ENCODE peak calls at places on chromosomes 5 and 9, in six cellular contexts. One of them, this sample, is unnamed.

GRCh38 chr9:125233678-125234077 is 7.5 kb downstream of the HSPA5 start:
- DNase-seq in neural progenitor cell: no peak
- DNase-seq in fibroblast of mammary gland: peak; percentile 100
- DNase-seq in cardiac muscle cell: peak; percentile 93
- DNase-seq in kidney epithelial cell: peak; percentile 96
- DNase-seq in brain microvascular endothelial cell: peak; percentile 97
- DNase-seq in this sample: peak; percentile 95

GRCh38 chr5:120706877-120707276 is 242.8 kb downstream of the PRR16 start:
- DNase-seq in neural progenitor cell: no peak
- DNase-seq in fibroblast of mammary gland: no peak
- DNase-seq in cardiac muscle cell: no peak
- DNase-seq in kidney epithelial cell: no peak
- DNase-seq in brain microvascular endothelial cell: no peak
- DNase-seq in this sample: no peak

GRCh38 chr5:149285153-149285552 is 13.5 kb downstream of the AFAP1L1 start:
- DNase-seq in neural progenitor cell: no peak
- DNase-seq in fibroblast of mammary gland: no peak
- DNase-seq in cardiac muscle cell: no peak
- DNase-seq in kidney epithelial cell: no peak
- DNase-seq in brain microvascular endothelial cell: no peak
- DNase-seq in this sample: peak; percentile 93

GRCh38 chr5:144315994-144316634 is 145.4 kb downstream of the KCTD16 start:
- DNase-seq in neural progenitor cell: no peak
- DNase-seq in fibroblast of mammary gland: no peak
- DNase-seq in cardiac muscle cell: no peak
- DNase-seq in kidney epithelial cell: no peak
- DNase-seq in brain microvascular endothelial cell: no peak
- DNase-seq in this sample: no peak

GRCh38 chr9:81393985-81394811 is 295.1 kb downstream of the TLE1 start:
- DNase-seq in neural progenitor cell: no peak
- DNase-seq in fibroblast of mammary gland: peak; percentile 49
- DNase-seq in cardiac muscle cell: no peak
- DNase-seq in kidney epithelial cell: no peak
- DNase-seq in brain microvascular endothelial cell: no peak
- DNase-seq in this sample: no peak

GRCh38 chr5:165617491-165617890 is 2112.1 kb downstream of the MAT2B start:
- DNase-seq in neural progenitor cell: no peak
- DNase-seq in fibroblast of mammary gland: no peak
- DNase-seq in cardiac muscle cell: no peak
- DNase-seq in kidney epithelial cell: no peak
- DNase-seq in brain microvascular endothelial cell: no peak
- DNase-seq in this sample: no peak

GRCh38 chr9:98411981-98412561 is 156.6 kb upstream of the TBC1D2 start:
- DNase-seq in neural progenitor cell: no peak
- DNase-seq in fibroblast of mammary gland: no peak
- DNase-seq in cardiac muscle cell: no peak
- DNase-seq in kidney epithelial cell: no peak
- DNase-seq in brain microvascular endothelial cell: no peak
- DNase-seq in this sample: no peak

GRCh38 chr9:136003356-136004218 is 42.4 kb upstream of the UBAC1 start:
- DNase-seq in neural progenitor cell: no peak
- DNase-seq in fibroblast of mammary gland: no peak
- DNase-seq in cardiac muscle cell: no peak
- DNase-seq in kidney epithelial cell: no peak
- DNase-seq in brain microvascular endothelial cell: no peak
- DNase-seq in this sample: no peak

GRCh38 chr5:154729613-154730012 is 25.6 kb upstream of the LARP1 start:
- DNase-seq in neural progenitor cell: no peak
- DNase-seq in fibroblast of mammary gland: no peak
- DNase-seq in cardiac muscle cell: no peak
- DNase-seq in kidney epithelial cell: no peak
- DNase-seq in brain microvascular endothelial cell: no peak
- DNase-seq in this sample: no peak

GRCh38 chr9:1922026-1922425 is 93.1 kb upstream of the SMARCA2 start:
- DNase-seq in neural progenitor cell: peak; percentile 31
- DNase-seq in fibroblast of mammary gland: no peak
- DNase-seq in cardiac muscle cell: no peak
- DNase-seq in kidney epithelial cell: no peak
- DNase-seq in brain microvascular endothelial cell: no peak
- DNase-seq in this sample: no peak

GRCh38 chr5:19322716-19323485 is 665.1 kb downstream of the CDH18 start:
- DNase-seq in neural progenitor cell: no peak
- DNase-seq in fibroblast of mammary gland: no peak
- DNase-seq in cardiac muscle cell: no peak
- DNase-seq in kidney epithelial cell: peak; percentile 14
- DNase-seq in brain microvascular endothelial cell: no peak
- DNase-seq in this sample: peak; percentile 95

GRCh38 chr5:36878421-36879088 is 2.0 kb downstream of the NIPBL start:
- DNase-seq in neural progenitor cell: peak; percentile 92
- DNase-seq in fibroblast of mammary gland: peak; percentile 55
- DNase-seq in cardiac muscle cell: peak; percentile 68
- DNase-seq in kidney epithelial cell: no peak
- DNase-seq in brain microvascular endothelial cell: no peak
- DNase-seq in this sample: peak; percentile 57

GRCh38 chr9:105679406-105680022 is 14.8 kb upstream of the TMEM38B start:
- DNase-seq in neural progenitor cell: no peak
- DNase-seq in fibroblast of mammary gland: no peak
- DNase-seq in cardiac muscle cell: no peak
- DNase-seq in kidney epithelial cell: no peak
- DNase-seq in brain microvascular endothelial cell: no peak
- DNase-seq in this sample: no peak

DNA sequence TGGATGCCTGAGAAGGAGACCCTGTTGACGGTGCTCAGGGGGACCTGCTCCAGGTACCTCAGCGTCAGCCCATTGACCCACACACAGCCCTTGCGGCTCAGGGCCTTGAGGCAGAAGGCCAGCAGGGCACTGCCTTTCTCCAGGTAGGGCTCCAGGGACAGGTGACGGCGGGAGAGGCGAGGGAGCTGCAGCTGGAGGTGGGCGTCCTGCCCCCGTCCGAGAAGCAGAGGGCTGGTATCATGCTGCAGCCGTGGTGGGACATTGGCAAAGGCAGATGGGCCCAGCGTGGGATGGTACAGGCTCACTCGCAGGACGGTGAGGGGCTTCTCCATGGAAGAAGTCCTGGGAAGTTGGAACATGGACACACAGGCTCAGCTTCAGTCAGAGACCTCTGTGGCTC is 2.5 kb upstream of the DCANP1 start:
- DNase-seq in neural progenitor cell: no peak
- DNase-seq in fibroblast of mammary gland: no peak
- DNase-seq in cardiac muscle cell: no peak
- DNase-seq in kidney epithelial cell: no peak
- DNase-seq in brain microvascular endothelial cell: no peak
- DNase-seq in this sample: no peak
- H3K4me3 ChIP-seq in neural progenitor cell: no peak overlapping the region
- H3K4me3 ChIP-seq in fibroblast of mammary gland: no peak overlapping the region
- H3K4me3 ChIP-seq in cardiac muscle cell: no peak overlapping the region
- H3K4me3 ChIP-seq in kidney epithelial cell: no peak overlapping the region
- H3K4me3 ChIP-seq in brain microvascular endothelial cell: no peak overlapping the region
- H3K4me3 ChIP-seq in this sample: no peak overlapping the region

GRCh38 chr9:27157086-27157485 is 48.1 kb downstream of the TEK start:
- DNase-seq in neural progenitor cell: no peak
- DNase-seq in fibroblast of mammary gland: no peak
- DNase-seq in cardiac muscle cell: no peak
- DNase-seq in kidney epithelial cell: no peak
- DNase-seq in brain microvascular endothelial cell: no peak
- DNase-seq in this sample: peak; percentile 23

GRCh38 chr9:27154923-27155322 is 45.9 kb downstream of the TEK start:
- DNase-seq in neural progenitor cell: no peak
- DNase-seq in fibroblast of mammary gland: peak; percentile 83
- DNase-seq in cardiac muscle cell: peak; percentile 95
- DNase-seq in kidney epithelial cell: peak; percentile 50
- DNase-seq in brain microvascular endothelial cell: peak; percentile 94
- DNase-seq in this sample: peak; percentile 85

GRCh38 chr9:27162045-27162444 is 53.0 kb downstream of the TEK start:
- DNase-seq in neural progenitor cell: no peak
- DNase-seq in fibroblast of mammary gland: peak; percentile 56
- DNase-seq in cardiac muscle cell: peak; percentile 46
- DNase-seq in kidney epithelial cell: no peak
- DNase-seq in brain microvascular endothelial cell: peak; percentile 38
- DNase-seq in this sample: no peak

GRCh38 chr9:27160636-27161035 is 51.6 kb downstream of the TEK start:
- DNase-seq in neural progenitor cell: no peak
- DNase-seq in fibroblast of mammary gland: no peak
- DNase-seq in cardiac muscle cell: no peak
- DNase-seq in kidney epithelial cell: no peak
- DNase-seq in brain microvascular endothelial cell: no peak
- DNase-seq in this sample: no peak

DNA sequence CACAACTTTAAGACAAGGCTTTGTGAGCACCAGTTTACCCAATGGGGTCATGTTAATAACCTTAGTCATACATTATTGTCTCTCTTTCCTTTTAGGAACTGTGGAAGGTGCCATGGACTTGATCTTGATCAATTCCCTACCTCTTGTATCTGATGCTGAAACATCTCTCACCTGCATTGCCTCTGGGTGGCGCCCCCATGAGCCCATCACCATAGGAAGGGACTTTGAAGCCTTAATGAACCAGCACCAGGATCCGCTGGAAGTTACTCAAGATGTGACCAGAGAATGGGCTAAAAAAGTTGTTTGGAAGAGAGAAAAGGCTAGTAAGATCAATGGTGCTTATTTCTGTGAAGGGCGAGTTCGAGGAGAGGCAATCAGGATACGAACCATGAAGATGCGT is 48.7 kb downstream of the TEK start:
- DNase-seq in neural progenitor cell: no peak
- DNase-seq in fibroblast of mammary gland: no peak
- DNase-seq in cardiac muscle cell: no peak
- DNase-seq in kidney epithelial cell: no peak
- DNase-seq in brain microvascular endothelial cell: no peak
- DNase-seq in this sample: no peak
- TF ChIP-seq CTCF in neural progenitor cell: no peak
- TF ChIP-seq CTCF in fibroblast of mammary gland: no peak
- TF ChIP-seq CTCF in cardiac muscle cell: no peak
- TF ChIP-seq CTCF in kidney epithelial cell: no peak
- TF ChIP-seq CTCF in brain microvascular endothelial cell: no peak
- TF ChIP-seq CTCF in this sample: no peak

DNA sequence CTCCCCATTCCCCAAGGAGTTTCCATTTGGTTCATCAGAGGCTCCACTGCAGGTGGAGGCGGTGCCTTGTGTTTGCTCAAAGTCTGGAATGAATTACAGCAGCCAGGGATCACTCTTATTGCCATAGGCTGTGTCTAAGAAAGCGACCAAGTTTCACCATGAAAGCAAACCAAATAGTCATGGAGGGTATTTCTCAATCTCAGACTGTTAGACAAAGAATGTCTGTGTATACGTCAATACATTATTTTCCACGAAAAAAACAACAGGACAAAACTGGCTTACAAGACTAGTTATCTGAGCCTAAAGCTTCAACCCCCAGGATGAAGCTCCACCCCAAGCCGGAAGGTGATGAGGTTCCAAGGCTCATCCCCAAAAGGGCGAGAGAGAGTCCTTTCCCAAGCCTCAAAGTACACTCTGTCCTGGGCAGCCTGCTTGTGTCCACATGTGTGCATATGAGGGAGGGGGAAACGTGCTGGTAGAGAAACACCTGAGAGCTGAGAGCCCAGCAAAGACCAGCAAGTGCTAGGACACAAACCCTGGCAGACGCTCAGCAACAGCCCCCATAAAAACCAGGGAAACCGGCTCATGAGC is 4.3 kb downstream of the B4GALT1 start:
- DNase-seq in neural progenitor cell: no peak
- DNase-seq in fibroblast of mammary gland: peak; percentile 98
- DNase-seq in cardiac muscle cell: peak; percentile 94
- DNase-seq in kidney epithelial cell: no peak
- DNase-seq in brain microvascular endothelial cell: no peak
- DNase-seq in this sample: peak; percentile 87
- H3K4me3 ChIP-seq in neural progenitor cell: no peak overlapping the region
- H3K4me3 ChIP-seq in fibroblast of mammary gland: no peak overlapping the region
- H3K4me3 ChIP-seq in cardiac muscle cell: no peak overlapping the region
- H3K4me3 ChIP-seq in kidney epithelial cell: no peak overlapping the region
- H3K4me3 ChIP-seq in brain microvascular endothelial cell: no peak overlapping the region
- H3K4me3 ChIP-seq in this sample: peak overlapping the region; percentile 95

GRCh38 chr5:122499617-122500016 is 187.6 kb downstream of the SNCAIP start:
- DNase-seq in neural progenitor cell: no peak
- DNase-seq in fibroblast of mammary gland: no peak
- DNase-seq in cardiac muscle cell: no peak
- DNase-seq in kidney epithelial cell: no peak
- DNase-seq in brain microvascular endothelial cell: no peak
- DNase-seq in this sample: no peak

GRCh38 chr5:122500245-122501086 is 188.4 kb downstream of the SNCAIP start:
- DNase-seq in neural progenitor cell: peak; percentile 83
- DNase-seq in fibroblast of mammary gland: peak; percentile 72
- DNase-seq in cardiac muscle cell: peak; percentile 82
- DNase-seq in kidney epithelial cell: no peak
- DNase-seq in brain microvascular endothelial cell: peak; percentile 73
- DNase-seq in this sample: peak; percentile 41

GRCh38 chr5:122493776-122494518 is 181.9 kb downstream of the SNCAIP start:
- DNase-seq in neural progenitor cell: no peak
- DNase-seq in fibroblast of mammary gland: no peak
- DNase-seq in cardiac muscle cell: no peak
- DNase-seq in kidney epithelial cell: no peak
- DNase-seq in brain microvascular endothelial cell: no peak
- DNase-seq in this sample: no peak

GRCh38 chr5:122501087-122501435 is 189.0 kb downstream of the SNCAIP start:
- DNase-seq in neural progenitor cell: no peak
- DNase-seq in fibroblast of mammary gland: peak; percentile 38
- DNase-seq in cardiac muscle cell: peak; percentile 63
- DNase-seq in kidney epithelial cell: no peak
- DNase-seq in brain microvascular endothelial cell: no peak
- DNase-seq in this sample: no peak

GRCh38 chr5:122498163-122498562 is 186.1 kb downstream of the SNCAIP start:
- DNase-seq in neural progenitor cell: peak; percentile 63
- DNase-seq in fibroblast of mammary gland: no peak
- DNase-seq in cardiac muscle cell: peak; percentile 21
- DNase-seq in kidney epithelial cell: no peak
- DNase-seq in brain microvascular endothelial cell: peak; percentile 11
- DNase-seq in this sample: peak; percentile 20
- TF ChIP-seq CTCF in neural progenitor cell: peak; percentile 52
- TF ChIP-seq CTCF in fibroblast of mammary gland: no peak
- TF ChIP-seq CTCF in cardiac muscle cell: peak; percentile 18
- TF ChIP-seq CTCF in kidney epithelial cell: peak; percentile 24
- TF ChIP-seq CTCF in brain microvascular endothelial cell: peak; percentile 60
- TF ChIP-seq CTCF in this sample: peak; percentile 61

DNA sequence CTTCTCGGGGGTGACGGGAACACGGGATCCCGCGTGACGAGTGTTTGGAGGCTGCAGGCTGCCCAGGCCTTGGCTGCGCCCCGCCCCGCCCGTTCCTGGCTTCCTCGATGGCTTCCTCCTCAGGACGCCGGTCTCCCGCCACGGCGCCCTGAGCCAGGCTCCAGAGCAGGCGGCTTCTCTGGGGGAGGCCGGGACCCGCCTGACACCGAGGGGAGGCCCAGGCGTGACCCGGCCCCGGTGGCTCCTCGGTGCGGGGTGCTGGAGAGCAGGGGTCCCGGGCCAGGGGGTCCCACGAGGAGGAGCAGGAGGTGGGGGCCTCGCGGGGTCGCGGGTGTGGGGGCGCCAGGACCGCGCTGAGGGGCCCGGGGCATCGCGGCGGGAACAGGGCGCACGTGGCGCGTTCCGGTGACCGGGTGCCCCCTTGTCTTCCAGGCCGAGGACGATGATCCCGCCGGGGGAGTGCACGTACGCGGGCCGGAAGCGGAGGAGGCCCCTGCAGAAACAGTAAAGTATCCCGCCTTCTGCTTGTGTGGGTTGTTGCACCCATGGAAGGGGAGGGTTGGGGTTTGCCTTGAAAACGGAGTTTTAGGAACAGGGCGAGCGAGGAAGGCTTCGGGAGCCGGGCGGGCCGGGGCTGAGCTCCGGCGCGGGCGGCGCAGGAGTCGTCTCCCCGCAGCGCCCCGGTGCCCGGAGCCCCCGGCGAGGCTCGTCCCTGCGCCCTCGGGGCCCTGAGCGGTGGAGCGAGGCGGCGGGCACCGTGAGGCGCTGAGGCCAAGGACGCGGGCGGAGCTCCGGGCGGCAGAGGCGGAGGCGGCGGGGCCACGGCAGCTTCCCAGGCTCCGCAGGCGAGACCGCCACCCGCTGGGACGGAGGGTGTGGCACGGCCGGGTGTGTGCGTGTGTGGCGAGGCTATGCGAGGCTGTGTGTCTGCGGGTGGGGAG is 22.2 kb downstream of the AHRR start:
- DNase-seq in neural progenitor cell: peak; percentile 71
- DNase-seq in fibroblast of mammary gland: peak; percentile 46
- DNase-seq in cardiac muscle cell: peak; percentile 66
- DNase-seq in kidney epithelial cell: no peak
- DNase-seq in brain microvascular endothelial cell: peak; percentile 47
- DNase-seq in this sample: peak; percentile 47
- H3K4me3 ChIP-seq in neural progenitor cell: peak overlapping the region; percentile 44
- H3K4me3 ChIP-seq in fibroblast of mammary gland: peak overlapping the region; percentile 30
- H3K4me3 ChIP-seq in cardiac muscle cell: peak overlapping the region; percentile 16
- H3K4me3 ChIP-seq in kidney epithelial cell: peak overlapping the region; percentile 17
- H3K4me3 ChIP-seq in brain microvascular endothelial cell: peak overlapping the region; percentile 49
- H3K4me3 ChIP-seq in this sample: peak overlapping the region; percentile 7

This sample was measured in epithelial cell of esophagus.